ENCODE peak calls at places on chromosomes 16 and 17, in five cellular contexts. X, S, O, C and K are unnamed samples.

GRCh38 chr17:57045868-57046671 is 39.0 kb upstream of the AKAP1 start:
- DNase-seq in X (peak; percentile 58), C (peak; percentile 34), S (peak; percentile 52), O (no peak), K (no peak)

GRCh38 chr17:76569607-76570279 is 15.9 kb downstream of the ST6GALNAC2 start:
- DNase-seq in O (no peak), C (no peak), X (no peak), S (peak; percentile 41), K (no peak)

GRCh38 chr17:17379197-17379991 is 76.2 kb downstream of the NT5M start:
- DNase-seq in S (no peak), C (no peak), O (no peak), X (no peak), K (no peak)

GRCh38 chr17:80379348-80379747 is 35.6 kb upstream of the ENDOV start:
- DNase-seq in S (no peak), X (no peak), C (no peak), O (no peak), K (no peak)

GRCh38 chr17:76927577-76927976 is 59.4 kb downstream of the MGAT5B start:
- DNase-seq in X (no peak), C (no peak), O (no peak), S (no peak), K (no peak)

GRCh38 chr17:16449121-16449570 is 33.8 kb downstream of the TRPV2 start:
- DNase-seq in O (no peak), S (no peak), X (peak; percentile 56), C (no peak), K (no peak)

GRCh38 chr17:42673885-42674754 is 2.7 kb downstream of the PLEKHH3 start:
- DNase-seq in X (peak; percentile 77), S (peak; percentile 81), O (no peak), C (peak; percentile 30), K (no peak)

GRCh38 chr17:7220593-7221280 is 999 bp downstream of the ACADVL start:
- DNase-seq in C (peak; percentile 76), O (no peak), X (peak; percentile 77), S (peak; percentile 79), K (no peak)

GRCh38 chr17:75914643-75915265 is 10.1 kb upstream of the MRPL38 start:
- DNase-seq in O (no peak), S (no peak), X (no peak), C (no peak), K (no peak)

GRCh38 chr17:77085916-77086432 is 54.8 kb upstream of the SEC14L1 start:
- DNase-seq in C (no peak), S (peak; percentile 87), X (no peak), O (no peak), K (no peak)

GRCh38 chr16:85673529-85674417 is 15.0 kb downstream of the GINS2 start:
- DNase-seq in X (no peak), O (no peak), S (peak; percentile 78), C (no peak), K (no peak)

GRCh38 chr16:51392651-51393187 is 241.6 kb upstream of the SALL1 start:
- DNase-seq in C (no peak), S (no peak), X (no peak), O (peak; percentile 51), K (no peak)